ENCODE peak calls at places on chromosomes 3 and 15, in six cellular contexts. One of them, this sample, is unnamed.

GRCh38 chr15:74844319-74845207 is 1.6 kb upstream of the ULK3 start:
- DNase-seq in K562: no peak
- DNase-seq in HepG2: no peak
- DNase-seq in A549: no peak
- DNase-seq in NB4: no peak
- DNase-seq in GM12878: no peak
- DNase-seq in this sample: no peak

GRCh38 chr3:3109407-3110298 is 521 bp downstream of the IL5RA start:
- DNase-seq in K562: no peak
- DNase-seq in HepG2: no peak
- DNase-seq in A549: no peak
- DNase-seq in NB4: no peak
- DNase-seq in GM12878: no peak
- DNase-seq in this sample: no peak

GRCh38 chr3:55891106-55891505 is 404.0 kb upstream of the WNT5A start:
- DNase-seq in K562: no peak
- DNase-seq in HepG2: no peak
- DNase-seq in A549: no peak
- DNase-seq in NB4: no peak
- DNase-seq in GM12878: no peak
- DNase-seq in this sample: no peak

GRCh38 chr3:139457066-139457465 is 19.2 kb downstream of the RBP2 start:
- DNase-seq in K562: no peak
- DNase-seq in HepG2: no peak
- DNase-seq in A549: no peak
- DNase-seq in NB4: no peak
- DNase-seq in GM12878: no peak
- DNase-seq in this sample: no peak

GRCh38 chr3:37174532-37175126 is at the start of gene LRRFIP2:
- DNase-seq in K562: no peak
- DNase-seq in HepG2: no peak
- DNase-seq in A549: no peak
- DNase-seq in NB4: peak
- DNase-seq in GM12878: peak
- DNase-seq in this sample: peak

GRCh38 chr15:41951571-41951970 is 20.8 kb downstream of the EHD4 start:
- DNase-seq in K562: no peak
- DNase-seq in HepG2: no peak
- DNase-seq in A549: no peak
- DNase-seq in NB4: no peak
- DNase-seq in GM12878: no peak
- DNase-seq in this sample: no peak

GRCh38 chr3:55373413-55373812 is 113.7 kb downstream of the WNT5A start:
- DNase-seq in K562: no peak
- DNase-seq in HepG2: no peak
- DNase-seq in A549: no peak
- DNase-seq in NB4: no peak
- DNase-seq in GM12878: no peak
- DNase-seq in this sample: no peak

GRCh38 chr3:46926039-46926438 is 48.5 kb downstream of the PTH1R start:
- DNase-seq in K562: no peak
- DNase-seq in HepG2: no peak
- DNase-seq in A549: no peak
- DNase-seq in NB4: no peak
- DNase-seq in GM12878: no peak
- DNase-seq in this sample: peak

GRCh38 chr15:98035134-98035533 is 74.6 kb downstream of the ARRDC4 start:
- DNase-seq in K562: no peak
- DNase-seq in HepG2: no peak
- DNase-seq in A549: no peak
- DNase-seq in NB4: no peak
- DNase-seq in GM12878: no peak
- DNase-seq in this sample: no peak

GRCh38 chr3:22089284-22089683 is 338.3 kb upstream of the ZNF385D start:
- DNase-seq in K562: no peak
- DNase-seq in HepG2: peak
- DNase-seq in A549: peak
- DNase-seq in NB4: peak
- DNase-seq in GM12878: peak
- DNase-seq in this sample: peak

GRCh38 chr15:34721802-34722795 is 32.7 kb downstream of the GJD2 start:
- DNase-seq in K562: no peak
- DNase-seq in HepG2: peak
- DNase-seq in A549: peak
- DNase-seq in NB4: no peak
- DNase-seq in GM12878: no peak
- DNase-seq in this sample: peak

GRCh38 chr3:117054551-117054950 is 345.0 kb downstream of the TUSC7 start:
- DNase-seq in K562: no peak
- DNase-seq in HepG2: no peak
- DNase-seq in A549: no peak
- DNase-seq in NB4: no peak
- DNase-seq in GM12878: no peak
- DNase-seq in this sample: no peak

GRCh38 chr15:101578443-101578894 is 73.7 kb downstream of the TM2D3 start:
- DNase-seq in K562: peak
- DNase-seq in HepG2: peak
- DNase-seq in A549: peak
- DNase-seq in NB4: peak
- DNase-seq in GM12878: no peak
- DNase-seq in this sample: no peak

GRCh38 chr15:44101944-44102343 is 93.1 kb downstream of the FRMD5 start:
- DNase-seq in K562: no peak
- DNase-seq in HepG2: peak
- DNase-seq in A549: no peak
- DNase-seq in NB4: no peak
- DNase-seq in GM12878: no peak
- DNase-seq in this sample: peak

GRCh38 chr15:78933187-78934062 is 11.4 kb downstream of the CTSH start:
- DNase-seq in K562: no peak
- DNase-seq in HepG2: no peak
- DNase-seq in A549: no peak
- DNase-seq in NB4: no peak
- DNase-seq in GM12878: no peak
- DNase-seq in this sample: no peak

GRCh38 chr3:140708815-140709214 is 31.0 kb downstream of the TRIM42 start:
- DNase-seq in K562: no peak
- DNase-seq in HepG2: no peak
- DNase-seq in A549: no peak
- DNase-seq in NB4: no peak
- DNase-seq in GM12878: no peak
- DNase-seq in this sample: no peak

GRCh38 chr3:108215876-108216275 is 6.3 kb downstream of the IFT57 start:
- DNase-seq in K562: no peak
- DNase-seq in HepG2: no peak
- DNase-seq in A549: no peak
- DNase-seq in NB4: no peak
- DNase-seq in GM12878: no peak
- DNase-seq in this sample: no peak

GRCh38 chr3:77091809-77092208 is 51.9 kb downstream of the ROBO2 start:
- DNase-seq in K562: no peak
- DNase-seq in HepG2: no peak
- DNase-seq in A549: no peak
- DNase-seq in NB4: no peak
- DNase-seq in GM12878: no peak
- DNase-seq in this sample: no peak

GRCh38 chr15:77530576-77530975 is 102.1 kb downstream of the LINGO1 start:
- DNase-seq in K562: no peak
- DNase-seq in HepG2: no peak
- DNase-seq in A549: no peak
- DNase-seq in NB4: no peak
- DNase-seq in GM12878: no peak
- DNase-seq in this sample: no peak

GRCh38 chr15:39427705-39428104 is 153.2 kb upstream of the THBS1 start:
- DNase-seq in K562: peak
- DNase-seq in HepG2: peak
- DNase-seq in A549: no peak
- DNase-seq in NB4: peak
- DNase-seq in GM12878: no peak
- DNase-seq in this sample: no peak

GRCh38 chr3:98359993-98360675 is 6.5 kb downstream of the OR5K4 start:
- DNase-seq in K562: no peak
- DNase-seq in HepG2: peak
- DNase-seq in A549: no peak
- DNase-seq in NB4: peak
- DNase-seq in GM12878: peak
- DNase-seq in this sample: no peak

GRCh38 chr3:135242285-135242684 is 447.2 kb downstream of the EPHB1 start:
- DNase-seq in K562: no peak
- DNase-seq in HepG2: no peak
- DNase-seq in A549: no peak
- DNase-seq in NB4: no peak
- DNase-seq in GM12878: no peak
- DNase-seq in this sample: no peak

GRCh38 chr3:115239717-115240116 is 92.6 kb upstream of the ZBTB20 start:
- DNase-seq in K562: peak
- DNase-seq in HepG2: peak
- DNase-seq in A549: peak
- DNase-seq in NB4: no peak
- DNase-seq in GM12878: no peak
- DNase-seq in this sample: peak

GRCh38 chr3:41053220-41053619 is 146.1 kb upstream of the CTNNB1 start:
- DNase-seq in K562: no peak
- DNase-seq in HepG2: no peak
- DNase-seq in A549: no peak
- DNase-seq in NB4: no peak
- DNase-seq in GM12878: no peak
- DNase-seq in this sample: no peak

GRCh38 chr3:67898916-67899315 is 244.5 kb upstream of the SUCLG2 start:
- DNase-seq in K562: no peak
- DNase-seq in HepG2: no peak
- DNase-seq in A549: no peak
- DNase-seq in NB4: peak
- DNase-seq in GM12878: no peak
- DNase-seq in this sample: no peak
- TF ChIP-seq CTCF in K562: no peak
- TF ChIP-seq CTCF in HepG2: no peak
- TF ChIP-seq CTCF in A549: no peak
- TF ChIP-seq CTCF in NB4: no peak
- TF ChIP-seq CTCF in GM12878: no peak
- TF ChIP-seq CTCF in this sample: no peak

GRCh38 chr3:45170071-45170470 is 23.9 kb upstream of the CDCP1 start:
- DNase-seq in K562: no peak
- DNase-seq in HepG2: no peak
- DNase-seq in A549: no peak
- DNase-seq in NB4: peak
- DNase-seq in GM12878: no peak
- DNase-seq in this sample: no peak
- TF ChIP-seq MYC in K562: no peak
- TF ChIP-seq MYC in HepG2: no peak
- TF ChIP-seq MYC in A549: no peak
- TF ChIP-seq MYC in NB4: no peak
- TF ChIP-seq MYC in GM12878: no peak
- TF ChIP-seq MYC in this sample: no peak

DNA sequence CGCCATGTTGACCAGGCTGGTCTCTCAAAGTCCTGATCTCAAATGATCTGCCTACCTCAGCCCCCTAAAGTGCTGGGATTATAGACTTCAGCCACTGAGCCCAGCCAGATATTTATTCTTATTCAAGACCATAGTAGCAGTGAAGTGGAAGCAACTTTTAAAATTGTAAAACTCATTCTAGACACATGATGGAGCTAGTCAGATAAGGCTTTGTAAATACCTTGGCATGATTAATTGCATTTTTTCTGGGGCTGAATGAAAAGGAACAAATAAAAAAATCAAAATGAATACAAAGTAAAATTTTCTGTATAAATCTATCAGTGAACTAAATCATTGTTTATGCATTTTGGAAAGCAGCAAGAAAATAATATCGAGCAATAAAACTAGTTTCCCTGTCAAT is 4.1 kb upstream of the MYO1E start:
- DNase-seq in K562: no peak
- DNase-seq in HepG2: no peak
- DNase-seq in A549: no peak
- DNase-seq in NB4: no peak
- DNase-seq in GM12878: no peak
- DNase-seq in this sample: peak
- TF ChIP-seq CTCF in K562: no peak
- TF ChIP-seq CTCF in HepG2: no peak
- TF ChIP-seq CTCF in A549: peak
- TF ChIP-seq CTCF in NB4: no peak
- TF ChIP-seq CTCF in GM12878: peak
- TF ChIP-seq CTCF in this sample: no peak

GRCh38 chr15:96521386-96521785 is 190.9 kb downstream of the NR2F2 start:
- DNase-seq in K562: no peak
- DNase-seq in HepG2: no peak
- DNase-seq in A549: no peak
- DNase-seq in NB4: no peak
- DNase-seq in GM12878: no peak
- DNase-seq in this sample: no peak

GRCh38 chr15:96514607-96515285 is 184.2 kb downstream of the NR2F2 start:
- DNase-seq in K562: no peak
- DNase-seq in HepG2: no peak
- DNase-seq in A549: no peak
- DNase-seq in NB4: peak
- DNase-seq in GM12878: no peak
- DNase-seq in this sample: no peak

GRCh38 chr15:96515391-96515790 is 184.9 kb downstream of the NR2F2 start:
- DNase-seq in K562: no peak
- DNase-seq in HepG2: no peak
- DNase-seq in A549: no peak
- DNase-seq in NB4: no peak
- DNase-seq in GM12878: no peak
- DNase-seq in this sample: no peak
- TF ChIP-seq MYC in K562: no peak
- TF ChIP-seq MYC in HepG2: no peak
- TF ChIP-seq MYC in A549: no peak
- TF ChIP-seq MYC in NB4: no peak
- TF ChIP-seq MYC in GM12878: no peak
- TF ChIP-seq MYC in this sample: no peak

GRCh38 chr3:48564022-48564421 is 441 bp upstream of the UCN2 start:
- DNase-seq in K562: no peak
- DNase-seq in HepG2: peak
- DNase-seq in A549: peak
- DNase-seq in NB4: peak
- DNase-seq in GM12878: no peak
- DNase-seq in this sample: peak
- TF ChIP-seq CTCF in K562: no peak
- TF ChIP-seq CTCF in HepG2: peak
- TF ChIP-seq CTCF in A549: no peak
- TF ChIP-seq CTCF in NB4: no peak
- TF ChIP-seq CTCF in GM12878: no peak
- TF ChIP-seq CTCF in this sample: peak

GRCh38 chr3:149654188-149654601 is 3.6 kb downstream of the WWTR1 start:
- DNase-seq in K562: no peak
- DNase-seq in HepG2: no peak
- DNase-seq in A549: no peak
- DNase-seq in NB4: no peak
- DNase-seq in GM12878: no peak
- DNase-seq in this sample: peak
- TF ChIP-seq MYC in K562: no peak
- TF ChIP-seq MYC in HepG2: no peak
- TF ChIP-seq MYC in A549: no peak
- TF ChIP-seq MYC in NB4: no peak
- TF ChIP-seq MYC in GM12878: no peak
- TF ChIP-seq MYC in this sample: no peak

DNA sequence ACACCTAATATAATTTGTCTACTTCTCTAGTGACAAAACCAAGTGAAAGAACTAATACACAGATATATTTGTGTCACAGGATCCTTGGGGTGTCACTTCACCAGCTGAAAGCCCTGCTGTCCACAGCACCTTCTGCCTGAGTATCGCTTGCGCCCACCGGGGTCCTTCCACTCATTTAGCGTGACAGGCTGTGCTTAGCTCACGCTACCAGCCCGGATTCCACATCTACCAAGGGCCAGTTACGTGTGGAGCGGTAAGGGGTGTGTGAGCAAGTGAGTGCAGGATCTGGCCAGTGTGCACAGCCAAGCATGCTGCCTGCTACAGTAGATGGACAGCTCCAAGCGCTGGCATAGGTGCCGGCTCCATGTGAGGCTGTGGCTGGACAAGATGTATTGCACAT is 810.9 kb downstream of the NSUN3 start:
- DNase-seq in K562: no peak
- DNase-seq in HepG2: no peak
- DNase-seq in A549: no peak
- DNase-seq in NB4: no peak
- DNase-seq in GM12878: no peak
- DNase-seq in this sample: no peak
- TF ChIP-seq CTCF in K562: no peak
- TF ChIP-seq CTCF in HepG2: no peak
- TF ChIP-seq CTCF in A549: no peak
- TF ChIP-seq CTCF in NB4: no peak
- TF ChIP-seq CTCF in GM12878: no peak
- TF ChIP-seq CTCF in this sample: no peak